ENCODE peak calls at places on chromosome 14, in four cellular contexts. One of them, this sample, is unnamed.

GRCh38 chr14:68376067-68376810 is 416.6 kb downstream of the ZFP36L1 start:
- DNase-seq in PC-9: peak
- DNase-seq in neuronal stem cell: no peak
- DNase-seq in heart right ventricle: no peak
- DNase-seq in this sample: peak

GRCh38 chr14:52318057-52318456 is 3.9 kb downstream of the PTGER2 start:
- DNase-seq in PC-9: no peak
- DNase-seq in neuronal stem cell: no peak
- DNase-seq in heart right ventricle: no peak
- DNase-seq in this sample: no peak

GRCh38 chr14:106883218-106883692 is 1356.9 kb downstream of the TMEM121 start:
- DNase-seq in PC-9: no peak
- DNase-seq in neuronal stem cell: no peak
- DNase-seq in heart right ventricle: no peak
- DNase-seq in this sample: no peak

GRCh38 chr14:68817513-68818212 is 24.8 kb upstream of the ZFP36L1 start:
- DNase-seq in PC-9: no peak
- DNase-seq in neuronal stem cell: no peak
- DNase-seq in heart right ventricle: no peak
- DNase-seq in this sample: no peak

GRCh38 chr14:99395904-99396530 is 84.6 kb downstream of the SETD3 start:
- DNase-seq in PC-9: no peak
- DNase-seq in neuronal stem cell: no peak
- DNase-seq in heart right ventricle: no peak
- DNase-seq in this sample: peak

GRCh38 chr14:85317491-85318021 is 212.4 kb upstream of the FLRT2 start:
- DNase-seq in PC-9: no peak
- DNase-seq in neuronal stem cell: no peak
- DNase-seq in heart right ventricle: no peak
- DNase-seq in this sample: no peak

GRCh38 chr14:91333640-91334039 is 84.0 kb downstream of the CCDC88C start:
- DNase-seq in PC-9: no peak
- DNase-seq in neuronal stem cell: no peak
- DNase-seq in heart right ventricle: no peak
- DNase-seq in this sample: no peak

GRCh38 chr14:92173668-92174067 is 51.9 kb downstream of the CPSF2 start:
- DNase-seq in PC-9: no peak
- DNase-seq in neuronal stem cell: no peak
- DNase-seq in heart right ventricle: no peak
- DNase-seq in this sample: peak

GRCh38 chr14:63893701-63894458 is 41.1 kb downstream of the SYNE2 start:
- DNase-seq in PC-9: no peak
- DNase-seq in neuronal stem cell: no peak
- DNase-seq in heart right ventricle: peak
- DNase-seq in this sample: peak

GRCh38 chr14:103687712-103688111 is 27.5 kb downstream of the XRCC3 start:
- DNase-seq in PC-9: no peak
- DNase-seq in neuronal stem cell: no peak
- DNase-seq in heart right ventricle: no peak
- DNase-seq in this sample: no peak

GRCh38 chr14:24880689-24881088 is 169.3 kb downstream of the STXBP6 start:
- DNase-seq in PC-9: no peak
- DNase-seq in neuronal stem cell: no peak
- DNase-seq in heart right ventricle: no peak
- DNase-seq in this sample: no peak

GRCh38 chr14:53634793-53635192 is 321.8 kb downstream of the BMP4 start:
- DNase-seq in PC-9: no peak
- DNase-seq in neuronal stem cell: no peak
- DNase-seq in heart right ventricle: no peak
- DNase-seq in this sample: no peak

GRCh38 chr14:104639889-104640548 is 35.4 kb upstream of the TMEM179 start:
- DNase-seq in PC-9: peak
- DNase-seq in neuronal stem cell: peak
- DNase-seq in heart right ventricle: peak
- DNase-seq in this sample: peak

GRCh38 chr14:76352639-76353281 is 23.2 kb upstream of the ESRRB start:
- DNase-seq in PC-9: peak
- DNase-seq in neuronal stem cell: peak
- DNase-seq in heart right ventricle: peak
- DNase-seq in this sample: peak

GRCh38 chr14:23577004-23577681 is 1.4 kb downstream of the JPH4 start:
- DNase-seq in PC-9: no peak
- DNase-seq in neuronal stem cell: no peak
- DNase-seq in heart right ventricle: no peak
- DNase-seq in this sample: no peak

GRCh38 chr14:52650774-52651173 is 44.6 kb downstream of the ERO1A start:
- DNase-seq in PC-9: no peak
- DNase-seq in neuronal stem cell: no peak
- DNase-seq in heart right ventricle: no peak
- DNase-seq in this sample: no peak

GRCh38 chr14:50871914-50872732 is at the start of gene ABHD12B:
- DNase-seq in PC-9: no peak
- DNase-seq in neuronal stem cell: no peak
- DNase-seq in heart right ventricle: no peak
- DNase-seq in this sample: no peak

GRCh38 chr14:91484744-91485143 is 25.4 kb downstream of the PPP4R3A start:
- DNase-seq in PC-9: no peak
- DNase-seq in neuronal stem cell: no peak
- DNase-seq in heart right ventricle: no peak
- DNase-seq in this sample: no peak

DNA sequence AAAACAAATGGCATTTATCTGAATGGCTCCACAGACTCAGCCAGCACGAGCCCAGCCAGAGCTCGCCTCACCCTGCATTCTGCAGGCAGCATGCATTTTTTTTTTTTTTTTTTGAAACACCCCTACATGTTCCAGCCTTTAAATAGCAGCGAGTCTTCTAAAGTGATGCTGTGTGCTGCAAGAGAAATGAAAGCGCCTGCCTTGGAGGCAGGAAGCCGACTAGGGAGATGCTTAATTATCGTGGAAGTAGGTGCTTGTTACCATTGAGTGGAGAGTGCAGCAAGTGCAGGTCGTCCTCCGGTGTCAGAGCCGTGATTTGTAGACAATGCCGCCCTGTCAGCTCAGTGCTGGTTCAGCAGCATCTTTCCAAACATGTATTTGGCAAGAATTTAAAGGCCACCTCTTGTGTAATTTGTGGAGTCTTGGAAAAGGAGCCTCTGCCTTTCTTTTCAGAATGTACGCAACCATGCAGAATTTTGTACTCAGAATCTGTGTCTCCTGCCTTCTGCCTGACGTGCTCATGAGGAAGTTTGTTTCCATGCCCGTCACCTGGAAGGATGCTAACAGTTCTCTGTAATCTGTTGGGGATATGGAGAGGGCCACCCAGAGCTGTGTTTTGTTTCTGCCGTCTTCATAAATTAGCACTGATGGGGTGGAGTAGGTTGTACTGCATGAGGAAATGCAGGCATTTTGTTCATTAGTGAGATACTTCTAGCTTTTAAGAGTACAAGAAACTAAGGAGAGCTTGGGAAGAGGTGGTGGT is 345.9 kb upstream of the RGS6 start:
- DNase-seq in PC-9: no peak
- DNase-seq in neuronal stem cell: peak
- DNase-seq in heart right ventricle: no peak
- DNase-seq in this sample: peak
- H3K4me3 ChIP-seq in PC-9: no peak
- H3K4me3 ChIP-seq in neuronal stem cell: no peak
- H3K4me3 ChIP-seq in heart right ventricle: peak
- H3K4me3 ChIP-seq in this sample: peak

GRCh38 chr14:74546416-74546815 is 52.9 kb downstream of the ISCA2 start:
- DNase-seq in PC-9: no peak
- DNase-seq in neuronal stem cell: no peak
- DNase-seq in heart right ventricle: no peak
- DNase-seq in this sample: no peak

GRCh38 chr14:74542056-74542685 is 48.6 kb downstream of the ISCA2 start:
- DNase-seq in PC-9: no peak
- DNase-seq in neuronal stem cell: no peak
- DNase-seq in heart right ventricle: no peak
- DNase-seq in this sample: no peak

GRCh38 chr14:74545386-74545785 is 51.8 kb downstream of the ISCA2 start:
- DNase-seq in PC-9: no peak
- DNase-seq in neuronal stem cell: no peak
- DNase-seq in heart right ventricle: no peak
- DNase-seq in this sample: no peak

GRCh38 chr14:74541225-74541624 is 47.7 kb downstream of the ISCA2 start:
- DNase-seq in PC-9: no peak
- DNase-seq in neuronal stem cell: no peak
- DNase-seq in heart right ventricle: no peak
- DNase-seq in this sample: no peak

GRCh38 chr14:74543771-74544170 is 50.2 kb downstream of the ISCA2 start:
- DNase-seq in PC-9: no peak
- DNase-seq in neuronal stem cell: no peak
- DNase-seq in heart right ventricle: no peak
- DNase-seq in this sample: no peak
- H3K4me3 ChIP-seq in PC-9: no peak
- H3K4me3 ChIP-seq in neuronal stem cell: no peak
- H3K4me3 ChIP-seq in heart right ventricle: no peak
- H3K4me3 ChIP-seq in this sample: no peak

GRCh38 chr14:74609721-74610120 is 2.3 kb downstream of the LTBP2 start:
- DNase-seq in PC-9: no peak
- DNase-seq in neuronal stem cell: no peak
- DNase-seq in heart right ventricle: no peak
- DNase-seq in this sample: peak

GRCh38 chr14:74611672-74612345 is at the start of gene LTBP2:
- DNase-seq in PC-9: peak
- DNase-seq in neuronal stem cell: no peak
- DNase-seq in heart right ventricle: no peak
- DNase-seq in this sample: peak

GRCh38 chr14:74612346-74613021 is 447 bp upstream of the LTBP2 start:
- DNase-seq in PC-9: peak
- DNase-seq in neuronal stem cell: peak
- DNase-seq in heart right ventricle: peak
- DNase-seq in this sample: peak

GRCh38 chr14:74610199-74610865 is 1.7 kb downstream of the LTBP2 start:
- DNase-seq in PC-9: no peak
- DNase-seq in neuronal stem cell: no peak
- DNase-seq in heart right ventricle: no peak
- DNase-seq in this sample: no peak

DNA sequence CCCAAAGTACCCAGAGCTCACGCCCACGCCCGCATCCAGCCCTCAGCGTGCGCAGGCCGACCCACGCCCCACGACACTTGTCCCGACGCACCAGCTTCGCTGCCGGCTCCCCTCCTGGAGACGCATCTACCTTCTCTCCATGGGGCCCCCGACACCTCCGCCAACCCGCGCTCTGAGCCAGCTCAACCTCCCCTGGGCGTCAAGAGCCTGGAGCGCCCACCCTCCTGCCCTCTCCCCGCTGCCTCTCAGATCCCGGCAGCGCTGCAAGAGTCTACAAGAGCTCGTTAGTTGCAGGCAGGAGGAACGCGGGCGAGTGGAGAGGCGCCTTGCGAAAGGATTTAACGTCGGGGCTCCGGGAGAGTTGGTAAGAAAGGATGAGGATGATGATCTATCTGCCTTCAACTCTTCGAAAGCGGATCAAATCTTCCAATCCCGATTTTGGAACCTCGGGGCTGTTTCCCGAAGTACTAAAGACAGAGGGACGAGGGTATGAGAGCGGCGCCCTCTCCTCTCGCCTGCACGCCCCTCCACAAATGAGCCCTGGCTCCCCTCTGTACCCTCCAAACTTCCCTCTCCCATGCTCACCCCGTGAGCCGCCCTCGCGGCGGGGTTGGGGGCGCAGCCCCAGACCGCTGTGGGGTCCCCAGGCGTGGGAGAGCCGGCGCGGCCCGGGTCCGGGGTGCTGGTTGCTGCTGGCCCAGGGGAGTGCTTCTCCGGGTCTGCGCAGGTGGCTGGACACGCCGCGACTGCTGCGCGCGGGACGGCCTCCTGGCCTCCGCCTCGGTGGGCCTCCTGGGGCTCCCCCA is 968 bp downstream of the LTBP2 start:
- DNase-seq in PC-9: no peak
- DNase-seq in neuronal stem cell: no peak
- DNase-seq in heart right ventricle: no peak
- DNase-seq in this sample: peak
- H3K4me3 ChIP-seq in PC-9: no peak
- H3K4me3 ChIP-seq in neuronal stem cell: peak
- H3K4me3 ChIP-seq in heart right ventricle: peak
- H3K4me3 ChIP-seq in this sample: peak

GRCh38 chr14:73723411-73723798 is 9.2 kb upstream of the PNMA1 start:
- DNase-seq in PC-9: no peak
- DNase-seq in neuronal stem cell: no peak
- DNase-seq in heart right ventricle: no peak
- DNase-seq in this sample: peak

GRCh38 chr14:73722581-73722980 is 8.4 kb upstream of the PNMA1 start:
- DNase-seq in PC-9: no peak
- DNase-seq in neuronal stem cell: no peak
- DNase-seq in heart right ventricle: no peak
- DNase-seq in this sample: no peak

GRCh38 chr14:73724696-73725095 is 10.5 kb upstream of the PNMA1 start:
- DNase-seq in PC-9: no peak
- DNase-seq in neuronal stem cell: no peak
- DNase-seq in heart right ventricle: no peak
- DNase-seq in this sample: no peak

GRCh38 chr14:73725116-73726024 is 11.2 kb upstream of the PNMA1 start:
- DNase-seq in PC-9: peak
- DNase-seq in neuronal stem cell: no peak
- DNase-seq in heart right ventricle: no peak
- DNase-seq in this sample: peak

DNA sequence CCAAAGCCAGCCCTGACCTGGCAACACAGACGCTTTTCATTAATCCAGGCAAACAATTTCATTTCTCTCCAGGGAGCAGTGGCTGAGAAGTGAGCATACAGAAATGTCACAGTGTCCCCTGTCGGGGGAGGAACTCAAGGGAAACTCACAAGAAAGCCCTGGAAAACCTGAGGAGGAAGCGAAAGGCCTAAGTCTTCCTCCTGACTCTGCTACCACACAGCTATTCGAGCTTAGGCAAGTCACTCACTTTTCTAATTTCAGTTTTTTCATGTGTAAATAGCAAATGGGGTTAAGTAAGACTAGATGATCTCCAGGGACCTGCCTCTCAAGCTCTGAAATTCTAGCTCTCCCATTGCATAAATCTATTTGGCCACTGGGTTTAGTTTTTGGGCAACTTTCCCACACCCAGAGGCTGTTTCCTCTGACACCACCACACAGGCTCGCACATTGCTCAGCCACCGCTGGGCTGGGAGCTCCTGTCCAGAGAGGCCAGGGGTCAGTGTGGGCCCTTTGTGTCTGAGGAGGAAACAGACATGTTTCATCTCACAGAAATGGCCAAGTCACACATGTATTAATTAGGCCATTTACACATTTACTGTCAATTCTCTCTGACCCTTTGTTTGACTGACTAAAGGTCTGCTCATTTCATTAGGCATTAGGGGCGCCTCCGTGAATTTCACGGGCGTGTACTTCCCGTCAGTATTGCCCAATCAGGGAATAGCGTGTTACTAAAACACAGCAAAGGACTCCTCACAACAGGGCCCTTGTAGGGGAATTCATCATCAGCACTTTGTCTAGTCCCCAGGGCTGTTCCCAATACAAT is 9.8 kb upstream of the PNMA1 start:
- DNase-seq in PC-9: peak
- DNase-seq in neuronal stem cell: no peak
- DNase-seq in heart right ventricle: peak
- DNase-seq in this sample: peak
- H3K4me3 ChIP-seq in PC-9: peak
- H3K4me3 ChIP-seq in neuronal stem cell: no peak
- H3K4me3 ChIP-seq in heart right ventricle: no peak
- H3K4me3 ChIP-seq in this sample: no peak